ENCODE peak calls at places on chromosome X, in four cellular contexts. Z, O, A and K are unnamed samples. For H3K36me3 and H3K27me3, the result is how much of the 10 kb centered on the place peaks cover.

GRCh38 chrX:35728481-35728880 is 69.7 kb upstream of the MAGEB16 start:
- DNase-seq in Z (no peak), O (no peak), A (no peak), K (no peak)

GRCh38 chrX:53300157-53300556 is 18.8 kb upstream of the IQSEC2 start:
- DNase-seq in Z (no peak), O (no peak), A (no peak), K (no peak)

GRCh38 chrX:129768186-129768585 is 11.6 kb upstream of the SASH3 start:
- DNase-seq in Z (no peak), O (no peak), A (no peak), K (no peak)

GRCh38 chrX:15853586-15854079 is 980 bp downstream of the AP1S2 start:
- DNase-seq in Z (no peak), O (no peak), A (no peak), K (no peak)

GRCh38 chrX:139382529-139382928 is 148.0 kb upstream of the F9 start:
- DNase-seq in Z (no peak), O (no peak), A (no peak), K (no peak)

GRCh38 chrX:19678941-19679340 is 163.6 kb upstream of the MAP3K15 start:
- DNase-seq in Z (no peak), O (no peak), A (no peak), K (no peak)

GRCh38 chrX:131830400-131831184 is 192.5 kb upstream of the STK26 start:
- DNase-seq in Z (no peak), O (peak), A (peak), K (peak)

GRCh38 chrX:154354013-154354412 is 20.4 kb downstream of the FLNA start:
- DNase-seq in Z (no peak), O (no peak), A (no peak), K (no peak)

GRCh38 chrX:56366901-56367300 is 134.7 kb downstream of the KLF8 start:
- DNase-seq in Z (no peak), O (no peak), A (no peak), K (no peak)

GRCh38 chrX:15418041-15418706 is 34.0 kb upstream of the VEGFD start:
- DNase-seq in Z (no peak), O (no peak), A (no peak), K (no peak)

GRCh38 chrX:133376422-133376821 is 38.9 kb downstream of the GPC4 start:
- DNase-seq in Z (no peak), O (no peak), A (no peak), K (no peak)

GRCh38 chrX:140764401-140764919 is 54.9 kb downstream of the LINC00632 start:
- DNase-seq in Z (peak), O (peak), A (peak), K (peak)

GRCh38 chrX:110041980-110042379 is 39.1 kb downstream of the TMEM164 start:
- DNase-seq in Z (no peak), O (no peak), A (no peak), K (no peak)

GRCh38 chrX:153774576-153775292 is 6.1 kb upstream of the SRPK3 start:
- DNase-seq in Z (no peak), O (no peak), A (no peak), K (peak)

GRCh38 chrX:105463483-105463882 is 243.0 kb upstream of the TEX13A start:
- DNase-seq in Z (no peak), O (no peak), A (no peak), K (no peak)

GRCh38 chrX:150036181-150036580 is 97.9 kb upstream of the EOLA2 start:
- DNase-seq in Z (no peak), O (no peak), A (no peak), K (no peak)

GRCh38 chrX:51332188-51332942 is at the start of gene NUDT10:
- DNase-seq in Z (no peak), O (no peak), A (peak), K (peak)

GRCh38 chrX:18490816-18491215 is 65.4 kb downstream of the CDKL5 start:
- DNase-seq in Z (no peak), O (no peak), A (no peak), K (no peak)

GRCh38 chrX:53798281-53798680 is 111.8 kb upstream of the HUWE1 start:
- DNase-seq in Z (no peak), O (no peak), A (no peak), K (no peak)

GRCh38 chrX:137431693-137432488 is 134.0 kb upstream of the ZIC3 start:
- DNase-seq in Z (no peak), O (no peak), A (no peak), K (no peak)

GRCh38 chrX:15761564-15762191 is 23.6 kb downstream of the CA5B start:
- DNase-seq in Z (no peak), O (no peak), A (no peak), K (no peak)

GRCh38 chrX:19670321-19670750 is 155.0 kb upstream of the MAP3K15 start:
- DNase-seq in Z (peak), O (no peak), A (no peak), K (no peak)

GRCh38 chrX:97126020-97126419 is 242.3 kb downstream of the RPA4 start:
- DNase-seq in Z (no peak), O (no peak), A (no peak), K (no peak)

GRCh38 chrX:48511561-48511960 is 2.8 kb downstream of the PORCN start:
- DNase-seq in Z (no peak), O (no peak), A (no peak), K (no peak)

GRCh38 chrX:65667503-65668355 is at the start of gene MSN:
- DNase-seq in Z (peak), O (peak), A (peak), K (peak)

GRCh38 chrX:56803849-56804681 is 75.0 kb downstream of the NBDY start:
- DNase-seq in Z (no peak), O (no peak), A (peak), K (peak)

GRCh38 chrX:136687457-136687856 is 39.5 kb downstream of the CD40LG start:
- DNase-seq in Z (no peak), O (no peak), A (no peak), K (no peak)

GRCh38 chrX:48897157-48897620 is 379 bp downstream of the TIMM17B start:
- DNase-seq in Z (peak), O (peak), A (peak), K (peak)

GRCh38 chrX:98380556-98380955 is 1496.8 kb downstream of the RPA4 start:
- DNase-seq in Z (no peak), O (no peak), A (no peak), K (peak)

GRCh38 chrX:42577936-42578335 is 200.0 kb downstream of the PPP1R2C start:
- DNase-seq in Z (no peak), O (no peak), A (no peak), K (no peak)

GRCh38 chrX:150148749-150149672 is 210.7 kb upstream of the EOLA2 start:
- DNase-seq in Z (no peak), O (no peak), A (no peak), K (no peak)

GRCh38 chrX:150200820-150201287 is 162.3 kb upstream of the MAMLD1 start:
- DNase-seq in Z (peak), O (peak), A (no peak), K (peak)

GRCh38 chrX:24515447-24515846 is 50.4 kb downstream of the PDK3 start:
- DNase-seq in Z (no peak), O (no peak), A (no peak), K (no peak)

GRCh38 chrX:28981952-28982351 is 394.7 kb downstream of the IL1RAPL1 start:
- DNase-seq in Z (no peak), O (no peak), A (no peak), K (no peak)

GRCh38 chrX:140087865-140088264 is 122.5 kb upstream of the CXorf66 start:
- DNase-seq in Z (no peak), O (no peak), A (no peak), K (no peak)

GRCh38 chrX:42746606-42747005 is 31.4 kb downstream of the PPP1R2C start:
- DNase-seq in Z (no peak), O (no peak), A (no peak), K (no peak)

GRCh38 chrX:68945603-68946228 is 116.9 kb downstream of the EFNB1 start:
- DNase-seq in Z (no peak), O (no peak), A (no peak), K (no peak)
- H3K36me3 ChIP-seq in Z (under half), O (under half), A (under half), K (under half)

DNA sequence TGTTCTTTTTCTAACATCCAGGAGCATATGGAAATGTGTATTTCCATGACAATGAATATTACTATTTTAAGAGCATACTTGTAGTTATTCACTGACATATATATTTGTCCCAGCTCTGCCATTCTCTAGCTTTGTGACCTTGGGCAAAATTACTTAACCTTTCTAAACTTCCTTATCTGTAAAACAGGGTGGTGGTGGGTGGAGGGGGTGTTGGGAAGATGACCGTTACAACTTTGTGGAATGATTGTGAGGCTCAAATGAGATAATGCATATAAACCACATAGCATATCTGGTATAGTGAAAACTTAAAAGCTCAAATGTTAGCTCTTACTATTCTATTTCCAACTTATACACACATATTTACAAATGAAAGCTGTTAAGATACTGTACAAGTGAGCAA is 53.0 kb upstream of the HPRT1 start:
- DNase-seq in Z (no peak), O (no peak), A (no peak), K (no peak)
- H3K27me3 ChIP-seq in Z (under half), O (under half), A (under half), K (under half)

GRCh38 chrX:46572295-46572936 is 1.1 kb upstream of the CHST7 start:
- DNase-seq in Z (no peak), O (no peak), A (no peak), K (no peak)
- H3K27ac ChIP-seq in Z (no peak), O (peak), A (no peak), K (no peak)

GRCh38 chrX:120680090-120680489 is 50.2 kb upstream of the C1GALT1C1 start:
- DNase-seq in Z (no peak), O (no peak), A (no peak), K (no peak)
- H3K36me3 ChIP-seq in Z (under half), O (under half), A (under half), K (under half)

GRCh38 chrX:17474892-17475291 is 99.9 kb downstream of the NHS start:
- DNase-seq in Z (no peak), O (no peak), A (no peak), K (no peak)
- H3K27me3 ChIP-seq in Z (under half), O (under half), A (under half), K (under half)

GRCh38 chrX:79369871-79370270 is 2.7 kb upstream of the ITM2A start:
- DNase-seq in Z (no peak), O (no peak), A (no peak), K (no peak)

GRCh38 chrX:79365591-79365990 is 1.5 kb downstream of the ITM2A start:
- DNase-seq in Z (no peak), O (no peak), A (no peak), K (no peak)

GRCh38 chrX:79366556-79366887 is 612 bp downstream of the ITM2A start:
- DNase-seq in Z (no peak), O (no peak), A (no peak), K (no peak)

GRCh38 chrX:79366888-79367749 is at the start of gene ITM2A:
- DNase-seq in Z (peak), O (peak), A (peak), K (peak)

GRCh38 chrX:79367907-79368306 is 773 bp upstream of the ITM2A start:
- DNase-seq in Z (no peak), O (no peak), A (no peak), K (no peak)
- H3K27ac ChIP-seq in Z (peak), O (no peak), A (no peak), K (peak)

GRCh38 chrX:71607488-71607887 is 10.8 kb downstream of the CXCR3 start:
- DNase-seq in Z (no peak), O (no peak), A (no peak), K (no peak)
- H3K36me3 ChIP-seq in Z (half or more), O (under half), A (under half), K (under half)

GRCh38 chrX:38959736-38960534 is 158.7 kb downstream of the MID1IP1 start:
- DNase-seq in Z (no peak), O (no peak), A (no peak), K (no peak)
- H3K27me3 ChIP-seq in Z (under half), O (under half), A (under half), K (under half)

GRCh38 chrX:40055495-40055894 is 42.3 kb downstream of the BCOR start:
- DNase-seq in Z (no peak), O (no peak), A (no peak), K (no peak)

GRCh38 chrX:40058719-40059118 is 39.0 kb downstream of the BCOR start:
- DNase-seq in Z (no peak), O (no peak), A (no peak), K (peak)

GRCh38 chrX:40057405-40057804 is 40.4 kb downstream of the BCOR start:
- DNase-seq in Z (no peak), O (no peak), A (no peak), K (no peak)

GRCh38 chrX:40056420-40056819 is 41.3 kb downstream of the BCOR start:
- DNase-seq in Z (no peak), O (no peak), A (no peak), K (no peak)

DNA sequence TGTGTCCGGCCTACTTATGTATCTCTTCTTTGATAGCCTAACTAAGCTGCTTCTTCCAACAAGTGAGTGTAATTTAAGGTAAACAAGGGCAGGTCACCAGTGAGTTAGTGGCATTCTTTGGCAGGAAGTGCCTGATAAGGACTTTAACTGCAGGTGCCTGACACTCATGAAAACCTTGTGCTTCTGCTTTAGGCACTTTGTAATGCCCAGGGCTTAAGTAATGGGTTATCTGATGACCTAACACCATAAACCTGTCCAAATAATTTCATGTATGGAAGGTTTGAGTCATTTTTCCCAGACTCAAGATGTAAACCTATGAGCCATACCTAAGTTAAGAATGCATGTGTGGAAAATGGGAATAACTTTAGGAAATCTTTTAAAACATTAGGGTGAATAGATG is 43.0 kb downstream of the BCOR start:
- DNase-seq in Z (no peak), O (no peak), A (no peak), K (no peak)
- H3K27ac ChIP-seq in Z (no peak), O (no peak), A (no peak), K (no peak)

DNA sequence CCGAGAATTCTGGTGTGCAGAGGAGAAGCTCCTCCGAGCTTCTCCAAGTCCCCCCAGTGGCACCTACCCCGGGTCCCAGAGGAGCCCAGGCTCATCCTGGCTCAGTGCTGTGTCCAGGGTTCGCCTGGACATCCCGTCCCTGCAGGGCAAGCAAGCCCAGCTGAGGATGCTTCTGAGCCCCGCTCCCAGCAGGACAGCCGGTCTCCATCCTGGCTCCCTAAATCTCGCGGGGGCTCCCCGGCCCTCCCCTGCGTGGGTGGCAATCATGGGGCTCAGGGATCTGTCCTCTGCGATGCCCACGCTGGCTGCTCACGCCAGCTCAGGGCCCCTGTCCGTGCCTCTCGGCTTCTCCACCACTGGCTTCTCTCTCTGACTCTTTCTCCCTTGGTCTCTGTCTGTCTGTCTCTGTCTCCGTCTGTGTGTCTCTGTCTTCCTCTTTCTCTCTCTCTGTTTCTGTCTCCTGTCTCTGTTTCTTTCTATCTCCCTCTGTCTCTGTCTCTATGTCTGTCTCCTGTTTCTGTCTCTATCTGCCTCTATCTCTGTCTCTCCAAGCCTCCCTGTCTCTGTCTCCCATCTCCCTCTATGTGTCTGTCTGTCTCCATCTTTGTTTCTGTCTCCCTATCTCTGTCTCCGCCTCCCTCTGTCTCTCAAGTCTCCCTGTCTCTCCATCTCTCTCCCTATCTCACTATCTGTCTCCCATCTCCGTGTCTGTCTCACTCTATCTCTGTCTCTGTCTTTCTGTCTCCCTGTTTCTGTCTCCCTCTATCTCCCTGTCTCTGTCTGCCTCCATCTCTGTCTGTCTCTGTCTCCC is 27.8 kb upstream of the SLC25A6 start:
- DNase-seq in Z (peak), O (no peak), A (peak), K (no peak)
- H3K36me3 ChIP-seq in Z (half or more), O (half or more), A (under half), K (under half)